ENCODE peak calls at places on chromosomes 6 and 20, in seven cellular contexts. K is ovary, B is PC-3, A is SK-N-SH, T is NT2/D1, Z is Peyer's patch, P is OCI-LY7. G is an unnamed sample. For H3K4me1 and H3K36me3, the result is how much of the 10 kb centered on the place peaks cover.

GRCh38 chr20:59752704-59753460 is 148.5 kb downstream of the PHACTR3 start:
- DNase-seq in K (no peak), B (no peak), A (peak), T (no peak), Z (no peak), P (peak), G (no peak)

GRCh38 chr6:87281426-87281825 is 41.0 kb upstream of the SMIM8 start:
- DNase-seq in K (no peak), B (no peak), A (no peak), T (no peak), Z (no peak), P (no peak), G (no peak)

GRCh38 chr6:112117554-112117953 is 30.2 kb downstream of the FAM229B start:
- DNase-seq in K (no peak), B (peak), A (no peak), T (no peak), Z (no peak), P (no peak), G (no peak)

GRCh38 chr20:56630506-56631317 is 1.6 kb downstream of the TFAP2C start:
- DNase-seq in K (no peak), B (peak), A (peak), T (no peak), Z (no peak), P (no peak), G (no peak)

GRCh38 chr20:25622450-25623224 is 1.2 kb downstream of the NANP start:
- DNase-seq in K (no peak), B (no peak), A (no peak), T (no peak), Z (no peak), P (no peak), G (no peak)

GRCh38 chr20:21559305-21559704 is 45.4 kb upstream of the NKX2-2 start:
- DNase-seq in K (no peak), B (no peak), A (no peak), T (no peak), Z (no peak), P (no peak), G (no peak)

GRCh38 chr20:51238675-51239305 is 215.9 kb upstream of the KCNG1 start:
- DNase-seq in K (no peak), B (no peak), A (peak), T (no peak), Z (no peak), P (no peak), G (no peak)

GRCh38 chr6:24864345-24864744 is 65.6 kb upstream of the ARMH2 start:
- DNase-seq in K (no peak), B (peak), A (no peak), T (no peak), Z (no peak), P (no peak), G (no peak)

GRCh38 chr20:22346716-22347115 is 237.7 kb downstream of the FOXA2 start:
- DNase-seq in K (no peak), B (peak), A (no peak), T (no peak), Z (no peak), P (no peak), G (no peak)

GRCh38 chr20:49450281-49450707 is 32.2 kb downstream of the KCNB1 start:
- DNase-seq in K (no peak), B (no peak), A (peak), T (peak), Z (no peak), P (no peak), G (no peak)

GRCh38 chr20:35301426-35301825 is 9.2 kb upstream of the FAM83C start:
- DNase-seq in K (no peak), B (no peak), A (no peak), T (no peak), Z (no peak), P (no peak), G (no peak)

GRCh38 chr20:8155848-8156602 is 24.0 kb downstream of the PLCB1 start:
- DNase-seq in K (no peak), B (peak), A (no peak), T (no peak), Z (no peak), P (no peak), G (no peak)

GRCh38 chr20:5031206-5031557 is 29.9 kb upstream of the SLC23A2 start:
- DNase-seq in K (no peak), B (no peak), A (peak), T (no peak), Z (no peak), P (no peak), G (no peak)

GRCh38 chr6:157893238-157893637 is 70.2 kb downstream of the SNX9 start:
- DNase-seq in K (no peak), B (no peak), A (no peak), T (no peak), Z (no peak), P (peak), G (no peak)

GRCh38 chr6:53651764-53652401 is 13.7 kb downstream of the KLHL31 start:
- DNase-seq in K (peak), B (peak), A (peak), T (peak), Z (peak), P (no peak), G (peak)

GRCh38 chr20:11045412-11046175 is 371.8 kb upstream of the JAG1 start:
- DNase-seq in K (no peak), B (no peak), A (no peak), T (no peak), Z (no peak), P (no peak), G (no peak)

GRCh38 chr6:13038315-13039261 is 289.7 kb downstream of the TBC1D7 start:
- DNase-seq in K (no peak), B (no peak), A (no peak), T (no peak), Z (no peak), P (no peak), G (no peak)

GRCh38 chr6:102327697-102328227 is 934.3 kb downstream of the GRIK2 start:
- DNase-seq in K (no peak), B (peak), A (no peak), T (no peak), Z (no peak), P (no peak), G (no peak)

GRCh38 chr20:3046677-3047462 is 1.0 kb downstream of the MRPS26 start:
- DNase-seq in K (no peak), B (peak), A (no peak), T (no peak), Z (no peak), P (peak), G (no peak)

GRCh38 chr6:168730931-168731716 is 290.1 kb downstream of the SMOC2 start:
- DNase-seq in K (no peak), B (no peak), A (peak), T (no peak), Z (no peak), P (no peak), G (no peak)

GRCh38 chr6:112223070-112223861 is 31.1 kb downstream of the LAMA4 start:
- DNase-seq in K (no peak), B (peak), A (no peak), T (no peak), Z (no peak), P (no peak), G (no peak)

GRCh38 chr6:26156105-26156849 is 69.0 kb downstream of the HFE start:
- DNase-seq in K (peak), B (peak), A (peak), T (peak), Z (peak), P (peak), G (peak)

GRCh38 chr6:38233161-38233791 is 406.5 kb downstream of the BTBD9 start:
- DNase-seq in K (no peak), B (peak), A (no peak), T (no peak), Z (no peak), P (no peak), G (no peak)

GRCh38 chr20:53556267-53556897 is 37.3 kb downstream of the ZNF217 start:
- DNase-seq in K (no peak), B (no peak), A (no peak), T (no peak), Z (no peak), P (no peak), G (no peak)

GRCh38 chr6:109491207-109491938 is 8.4 kb upstream of the ZBTB24 start:
- DNase-seq in K (no peak), B (peak), A (no peak), T (no peak), Z (no peak), P (no peak), G (peak)

GRCh38 chr20:667351-668034 is 8.1 kb downstream of the SCRT2 start:
- DNase-seq in K (no peak), B (peak), A (peak), T (no peak), Z (peak), P (peak), G (no peak)

GRCh38 chr20:57106030-57106682 is 160.3 kb downstream of the BMP7 start:
- DNase-seq in K (no peak), B (no peak), A (peak), T (no peak), Z (no peak), P (peak), G (no peak)

GRCh38 chr6:116108836-116109235 is 8.2 kb downstream of the NT5DC1 start:
- DNase-seq in K (no peak), B (no peak), A (peak), T (no peak), Z (no peak), P (no peak), G (no peak)

GRCh38 chr6:48474764-48475674 is 364.0 kb upstream of the PTCHD4 start:
- DNase-seq in K (no peak), B (peak), A (no peak), T (no peak), Z (no peak), P (no peak), G (no peak)

GRCh38 chr20:16158976-16159286 is 414.3 kb downstream of the KIF16B start:
- DNase-seq in K (no peak), B (no peak), A (no peak), T (no peak), Z (no peak), P (peak), G (no peak)

GRCh38 chr6:40640591-40641293 is 53.6 kb upstream of the LRFN2 start:
- DNase-seq in K (peak), B (no peak), A (no peak), T (no peak), Z (no peak), P (no peak), G (peak)

GRCh38 chr20:58065508-58066361 is 162.7 kb downstream of the ANKRD60 start:
- DNase-seq in K (no peak), B (peak), A (no peak), T (no peak), Z (no peak), P (no peak), G (no peak)

GRCh38 chr6:134245041-134245440 is 72.9 kb downstream of the SGK1 start:
- DNase-seq in K (peak), B (peak), A (no peak), T (no peak), Z (no peak), P (no peak), G (no peak)

GRCh38 chr20:19090332-19090731 is 122.1 kb upstream of the SLC24A3 start:
- DNase-seq in K (no peak), B (no peak), A (no peak), T (no peak), Z (no peak), P (no peak), G (no peak)

GRCh38 chr6:117513778-117514371 is 31.4 kb downstream of the DCBLD1 start:
- DNase-seq in K (no peak), B (no peak), A (no peak), T (no peak), Z (no peak), P (no peak), G (no peak)

GRCh38 chr20:1911536-1911935 is 16.3 kb downstream of the SIRPA start:
- DNase-seq in K (no peak), B (no peak), A (no peak), T (no peak), Z (no peak), P (no peak), G (no peak)

GRCh38 chr6:132907915-132908314 is 93.5 kb downstream of the RPS12 start:
- DNase-seq in K (no peak), B (peak), A (no peak), T (no peak), Z (no peak), P (no peak), G (no peak)

GRCh38 chr6:16498957-16499356 is 260.6 kb downstream of the GMPR start:
- DNase-seq in K (no peak), B (no peak), A (no peak), T (no peak), Z (no peak), P (no peak), G (no peak)

GRCh38 chr20:34615477-34615876 is 57.0 kb downstream of the MAP1LC3A start:
- DNase-seq in K (no peak), B (no peak), A (no peak), T (no peak), Z (no peak), P (no peak), G (no peak)

GRCh38 chr6:151242420-151242841 is 2.7 kb downstream of the AKAP12 start:
- DNase-seq in K (peak), B (no peak), A (no peak), T (no peak), Z (no peak), P (no peak), G (no peak)
- H3K4me3 ChIP-seq in K (peak), B (peak), A (peak), T (no peak), Z (peak), P (no peak), G (no peak)

GRCh38 chr6:129705212-129705611 is 4.8 kb downstream of the ARHGAP18 start:
- DNase-seq in K (no peak), B (no peak), A (no peak), T (no peak), Z (no peak), P (no peak), G (no peak)
- H3K4me1 ChIP-seq in K (under half), B (under half), A (under half), T (under half), Z (under half), P (under half), G (under half)

GRCh38 chr6:75657327-75657726 is 55.6 kb downstream of the SENP6 start:
- DNase-seq in K (no peak), B (no peak), A (peak), T (no peak), Z (no peak), P (no peak), G (no peak)

GRCh38 chr6:75656479-75656878 is 54.8 kb downstream of the SENP6 start:
- DNase-seq in K (no peak), B (no peak), A (no peak), T (no peak), Z (no peak), P (no peak), G (no peak)
- H3K36me3 ChIP-seq in K (under half), B (under half), A (half or more), T (under half), Z (under half), P (half or more), G (under half)

GRCh38 chr6:159716247-159717086 is 10.8 kb upstream of the WTAP start:
- DNase-seq in K (no peak), B (peak), A (no peak), T (no peak), Z (no peak), P (no peak), G (no peak)
- H3K4me3 ChIP-seq in K (no peak), B (no peak), A (no peak), T (no peak), Z (no peak), P (no peak), G (no peak)

DNA sequence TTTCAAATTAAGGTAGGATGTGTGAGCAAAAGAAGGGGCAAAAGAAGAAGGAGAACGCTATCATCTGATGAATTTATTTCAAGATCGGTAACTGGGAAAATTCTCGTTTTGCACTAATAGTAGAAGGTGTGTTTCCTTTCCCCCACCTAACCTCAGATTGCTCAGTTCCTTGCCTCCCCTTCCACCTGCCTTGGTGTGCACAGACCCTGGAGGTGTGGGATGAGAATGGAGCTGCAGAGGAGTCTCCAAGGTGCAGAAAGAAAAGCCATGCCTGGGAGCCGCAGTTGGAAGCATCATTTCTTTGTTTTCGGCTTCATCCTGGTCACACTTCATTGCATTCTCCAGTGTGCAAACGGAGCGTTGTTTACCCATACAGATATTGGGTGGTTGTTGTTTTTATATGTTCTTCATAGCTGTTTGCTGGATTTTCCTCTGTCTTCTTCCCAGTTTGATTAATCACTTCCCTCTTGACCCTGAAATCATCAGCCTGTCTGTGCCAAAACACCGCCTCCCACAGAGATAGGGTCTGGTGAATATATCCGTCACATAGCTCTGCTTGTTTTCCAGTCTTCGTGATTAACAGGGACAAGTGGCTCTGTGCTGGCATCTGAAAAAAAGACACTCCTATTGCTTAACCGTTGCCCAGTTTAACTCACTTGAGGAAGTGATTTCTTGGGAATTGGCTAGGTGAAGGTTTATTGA is 40.2 kb upstream of the NEDD9 start:
- DNase-seq in K (no peak), B (peak), A (peak), T (no peak), Z (no peak), P (no peak), G (no peak)
- H3K4me1 ChIP-seq in K (under half), B (under half), A (under half), T (under half), Z (under half), P (under half), G (under half)

DNA sequence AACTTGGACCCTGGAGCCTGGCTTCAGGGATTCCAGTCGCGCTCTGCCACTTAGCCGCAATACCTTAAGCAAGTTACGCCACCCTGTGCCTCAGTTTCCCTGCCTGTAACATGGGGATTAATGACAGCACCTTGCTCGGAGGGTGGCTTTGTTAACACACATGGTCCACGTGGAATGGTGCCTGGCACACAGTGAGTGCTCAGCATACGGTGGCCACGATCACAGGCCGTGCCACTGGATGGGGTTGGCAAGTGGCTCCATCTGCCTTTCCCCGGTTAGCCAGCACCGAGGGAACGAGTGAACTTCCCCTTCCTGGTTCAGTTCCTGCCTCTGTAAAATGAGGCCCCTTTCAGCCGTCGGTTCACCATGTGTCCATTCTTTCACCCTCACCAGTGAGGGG is 17.2 kb downstream of the C6orf132 start:
- DNase-seq in K (no peak), B (no peak), A (no peak), T (no peak), Z (no peak), P (no peak), G (no peak)
- H3K36me3 ChIP-seq in K (under half), B (under half), A (under half), T (under half), Z (under half), P (under half), G (under half)

GRCh38 chr6:70398783-70399730 is 14.3 kb upstream of the FAM135A start:
- DNase-seq in K (no peak), B (peak), A (no peak), T (no peak), Z (no peak), P (no peak), G (no peak)
- H3K4me3 ChIP-seq in K (no peak), B (peak), A (no peak), T (no peak), Z (peak), P (no peak), G (no peak)

GRCh38 chr6:22019877-22020276 is 277.0 kb downstream of the PRL start:
- DNase-seq in K (no peak), B (no peak), A (no peak), T (no peak), Z (no peak), P (no peak), G (no peak)

GRCh38 chr6:22015944-22016343 is 280.9 kb downstream of the PRL start:
- DNase-seq in K (no peak), B (no peak), A (no peak), T (no peak), Z (no peak), P (no peak), G (no peak)

GRCh38 chr6:22024004-22024403 is 272.8 kb downstream of the PRL start:
- DNase-seq in K (no peak), B (no peak), A (peak), T (no peak), Z (no peak), P (no peak), G (no peak)

GRCh38 chr6:22017272-22017671 is 279.6 kb downstream of the PRL start:
- DNase-seq in K (no peak), B (no peak), A (no peak), T (no peak), Z (no peak), P (no peak), G (no peak)

GRCh38 chr6:22020299-22020998 is 276.4 kb downstream of the PRL start:
- DNase-seq in K (no peak), B (no peak), A (no peak), T (no peak), Z (no peak), P (no peak), G (no peak)
- H3K4me1 ChIP-seq in K (under half), B (under half), A (under half), T (under half), Z (under half), P (under half), G (under half)

GRCh38 chr6:55888917-55889316 is 13.5 kb upstream of the BMP5 start:
- DNase-seq in K (no peak), B (no peak), A (no peak), T (no peak), Z (no peak), P (no peak), G (no peak)

GRCh38 chr6:55886185-55886836 is 10.9 kb upstream of the BMP5 start:
- DNase-seq in K (no peak), B (peak), A (no peak), T (no peak), Z (no peak), P (no peak), G (no peak)

GRCh38 chr6:55882731-55883595 is 7.6 kb upstream of the BMP5 start:
- DNase-seq in K (no peak), B (peak), A (no peak), T (no peak), Z (no peak), P (no peak), G (no peak)
- H3K36me3 ChIP-seq in K (under half), B (under half), A (under half), T (under half), Z (under half), P (under half), G (under half)